ENCODE peak calls at places on chromosome 4, in seven cellular contexts. Z is upper lobe of right lung; O is HCT116; A is spleen; W is stomach; E is heart left ventricle; K is CD4-positive, alpha-beta T cell. S is an unnamed sample.

GRCh38 chr4:121182296-121182695 is 18.2 kb upstream of the TNIP3 start:
- DNase-seq in Z (no peak), O (no peak), A (no peak), W (no peak), E (no peak), K (no peak), S (no peak)

GRCh38 chr4:177369372-177369771 is 59.7 kb downstream of the NEIL3 start:
- DNase-seq in Z (no peak), O (no peak), A (no peak), W (no peak), E (no peak), K (no peak), S (no peak)

GRCh38 chr4:11904991-11905760 is 476.5 kb upstream of the HS3ST1 start:
- DNase-seq in Z (no peak), O (no peak), A (no peak), W (no peak), E (no peak), K (no peak), S (no peak)

GRCh38 chr4:24988776-24989175 is 42.0 kb downstream of the LGI2 start:
- DNase-seq in Z (no peak), O (peak; percentile 13), A (no peak), W (no peak), E (no peak), K (no peak), S (no peak)

GRCh38 chr4:13548059-13548983 is 4.0 kb upstream of the NKX3-2 start:
- DNase-seq in Z (no peak), O (no peak), A (peak; percentile 69), W (no peak), E (no peak), K (no peak), S (no peak)

GRCh38 chr4:48141048-48141447 is 7.0 kb upstream of the TXK start:
- DNase-seq in Z (no peak), O (no peak), A (no peak), W (no peak), E (no peak), K (no peak), S (no peak)

GRCh38 chr4:3486556-3487270 is 23.6 kb downstream of the DOK7 start:
- DNase-seq in Z (no peak), O (no peak), A (no peak), W (no peak), E (no peak), K (no peak), S (no peak)

GRCh38 chr4:2363056-2363719 is 55.3 kb downstream of the ZFYVE28 start:
- DNase-seq in Z (peak; percentile 71), O (no peak), A (no peak), W (peak; percentile 78), E (no peak), K (no peak), S (no peak)

GRCh38 chr4:138697771-138698170 is 317.8 kb upstream of the NOCT start:
- DNase-seq in Z (no peak), O (no peak), A (no peak), W (no peak), E (no peak), K (no peak), S (no peak)

GRCh38 chr4:138898282-138898681 is 117.3 kb upstream of the NOCT start:
- DNase-seq in Z (no peak), O (no peak), A (no peak), W (no peak), E (no peak), K (no peak), S (no peak)

GRCh38 chr4:2900701-2901100 is 57.1 kb downstream of the ADD1 start:
- DNase-seq in Z (no peak), O (no peak), A (no peak), W (no peak), E (no peak), K (no peak), S (no peak)

GRCh38 chr4:146186556-146186955 is 11.0 kb downstream of the LSM6 start:
- DNase-seq in Z (no peak), O (no peak), A (no peak), W (no peak), E (no peak), K (no peak), S (no peak)

GRCh38 chr4:146193628-146194027 is 18.1 kb downstream of the LSM6 start:
- DNase-seq in Z (no peak), O (no peak), A (no peak), W (no peak), E (no peak), K (no peak), S (no peak)

GRCh38 chr4:146194212-146194611 is 18.7 kb downstream of the LSM6 start:
- DNase-seq in Z (no peak), O (no peak), A (no peak), W (no peak), E (no peak), K (no peak), S (no peak)

GRCh38 chr4:146190393-146190910 is 14.9 kb downstream of the LSM6 start:
- DNase-seq in Z (no peak), O (no peak), A (no peak), W (no peak), E (no peak), K (no peak), S (no peak)

DNA sequence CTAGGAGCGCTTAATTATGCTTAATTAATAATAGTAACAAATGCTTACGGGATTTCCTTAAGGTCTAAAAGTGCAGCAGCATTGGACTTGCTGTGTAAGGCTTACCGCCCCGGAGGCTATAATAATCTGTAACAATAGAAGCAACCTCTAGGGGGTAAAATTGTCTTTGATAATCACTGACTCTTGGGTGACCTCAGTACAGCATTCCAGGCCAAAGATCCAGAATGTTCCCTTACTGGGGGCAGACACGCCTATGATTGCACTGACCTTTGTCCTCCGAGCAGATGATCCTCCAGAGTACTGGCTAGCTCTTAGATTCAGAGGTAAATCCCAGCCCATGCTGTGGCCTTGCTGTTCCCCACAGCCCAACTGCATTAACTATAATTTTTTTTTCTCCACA is 16.5 kb downstream of the LSM6 start:
- DNase-seq in Z (no peak), O (no peak), A (no peak), W (no peak), E (peak; percentile 16), K (no peak), S (no peak)
- TF ChIP-seq CTCF in Z (peak; percentile 30), O (peak; percentile 9), A (no peak), W (no peak), E (no peak), K (no peak), S (no peak)

GRCh38 chr4:184396001-184396400 is 78.3 kb downstream of the IRF2 start:
- DNase-seq in Z (no peak), O (no peak), A (no peak), W (no peak), E (no peak), K (no peak), S (peak; percentile 44)

GRCh38 chr4:184395451-184395917 is 78.9 kb downstream of the IRF2 start:
- DNase-seq in Z (no peak), O (no peak), A (no peak), W (no peak), E (no peak), K (no peak), S (no peak)

GRCh38 chr4:184389978-184390518 is 84.3 kb downstream of the IRF2 start:
- DNase-seq in Z (no peak), O (no peak), A (no peak), W (no peak), E (no peak), K (no peak), S (no peak)

GRCh38 chr4:184392748-184393334 is 81.5 kb downstream of the IRF2 start:
- DNase-seq in Z (no peak), O (no peak), A (no peak), W (no peak), E (no peak), K (no peak), S (peak; percentile 62)

GRCh38 chr4:184392321-184392720 is 82.0 kb downstream of the IRF2 start:
- DNase-seq in Z (no peak), O (no peak), A (no peak), W (no peak), E (no peak), K (no peak), S (no peak)
- TF ChIP-seq CTCF in Z (no peak), O (no peak), A (no peak), W (no peak), E (no peak), K (no peak), S (no peak)

GRCh38 chr4:23957465-23957864 is 67.6 kb upstream of the PPARGC1A start:
- DNase-seq in Z (no peak), O (no peak), A (no peak), W (no peak), E (no peak), K (no peak), S (no peak)
- TF ChIP-seq CTCF in Z (no peak), O (no peak), A (no peak), W (no peak), E (no peak), K (no peak), S (no peak)

GRCh38 chr4:40630335-40631021 is 814 bp upstream of the RBM47 start:
- DNase-seq in Z (peak; percentile 91), O (peak; percentile 26), A (peak; percentile 90), W (peak; percentile 87), E (peak; percentile 13), K (no peak), S (no peak)

GRCh38 chr4:40626183-40626990 is 3.3 kb downstream of the RBM47 start:
- DNase-seq in Z (no peak), O (no peak), A (no peak), W (no peak), E (no peak), K (no peak), S (no peak)

GRCh38 chr4:40628888-40629287 is 776 bp downstream of the RBM47 start:
- DNase-seq in Z (no peak), O (no peak), A (no peak), W (no peak), E (no peak), K (no peak), S (no peak)

GRCh38 chr4:40627540-40627939 is 2.1 kb downstream of the RBM47 start:
- DNase-seq in Z (no peak), O (no peak), A (no peak), W (no peak), E (no peak), K (no peak), S (no peak)

GRCh38 chr4:40629401-40630334 is at the start of gene RBM47:
- DNase-seq in Z (peak; percentile 94), O (peak; percentile 50), A (peak; percentile 93), W (peak; percentile 86), E (peak; percentile 51), K (peak; percentile 7), S (no peak)
- TF ChIP-seq CTCF in Z (peak; percentile 19), O (peak; percentile 13), A (no peak), W (no peak), E (no peak), K (no peak), S (no peak)

GRCh38 chr4:158496030-158496741 is 25.5 kb upstream of the RXFP1 start:
- DNase-seq in Z (peak; percentile 66), O (peak; percentile 21), A (no peak), W (peak; percentile 44), E (no peak), K (no peak), S (no peak)
- TF ChIP-seq CTCF in Z (peak; percentile 68), O (peak; percentile 80), A (no peak), W (peak; percentile 13), E (peak; percentile 54), K (no peak), S (peak; percentile 56)